ENCODE peak calls at places on chromosome 1, in six cellular contexts. Z, O, H, R, I and Q are unnamed samples.

GRCh38 chr1:97145321-97145956 is 423.9 kb downstream of the PTBP2 start:
- DNase-seq in R (no peak), H (no peak), Z (no peak), O (no peak), I (no peak), Q (no peak)

GRCh38 chr1:3052501-3052900 is 16.5 kb upstream of the PRDM16 start:
- DNase-seq in O (no peak), R (no peak), Z (no peak), I (no peak), H (no peak), Q (no peak)

GRCh38 chr1:15176120-15176519 is 22.6 kb downstream of the TMEM51 start:
- DNase-seq in R (no peak), Z (no peak), O (no peak), I (no peak), H (no peak), Q (no peak)

GRCh38 chr1:164834641-164835040 is 275.7 kb downstream of the PBX1 start:
- DNase-seq in H (no peak), I (no peak), R (no peak), O (no peak), Z (no peak), Q (no peak)

GRCh38 chr1:227447531-227447990 is 115.8 kb upstream of the ZNF678 start:
- DNase-seq in R (no peak), H (no peak), O (no peak), Z (no peak), I (no peak), Q (no peak)

GRCh38 chr1:5053744-5054143 is 399.3 kb downstream of the AJAP1 start:
- DNase-seq in H (no peak), I (no peak), R (no peak), Z (no peak), O (no peak), Q (no peak)

GRCh38 chr1:174692313-174692712 is 244.5 kb downstream of the GPR52 start:
- DNase-seq in Z (no peak), O (no peak), I (peak; percentile 27), R (no peak), H (no peak), Q (no peak)

GRCh38 chr1:201517631-201518030 is 10.7 kb upstream of the CSRP1 start:
- DNase-seq in Z (peak; percentile 41), O (no peak), I (no peak), R (no peak), H (no peak), Q (no peak)

GRCh38 chr1:154698320-154699096 is 90.5 kb upstream of the ADAR start:
- DNase-seq in Z (peak; percentile 60), H (no peak), O (no peak), R (no peak), I (no peak), Q (no peak)

GRCh38 chr1:244730934-244731434 is 78.1 kb downstream of the DESI2 start:
- DNase-seq in Z (no peak), R (no peak), I (no peak), H (no peak), O (no peak), Q (no peak)